ENCODE peak calls at places on chromosomes 3 and 15, in ten cellular contexts. A, G, C, M, R, Z, D, V, W and T are unnamed samples.

GRCh38 chr3:169771651-169772529 is 1.3 kb upstream of the MYNN start:
- DNase-seq in A (peak), G (peak), C (peak), M (peak), R (peak), Z (peak), D (peak), V (peak), W (peak), T (peak)

GRCh38 chr15:78906310-78906608 is 33.6 kb downstream of the MORF4L1 start:
- DNase-seq in A (peak), G (no peak), C (no peak), M (peak), R (no peak), Z (no peak), D (peak), V (no peak), W (no peak), T (no peak)

GRCh38 chr15:76253851-76254440 is 57.3 kb downstream of the ETFA start:
- DNase-seq in A (peak), G (no peak), C (no peak), M (no peak), R (no peak), Z (no peak), D (peak), V (no peak), W (no peak), T (no peak)

GRCh38 chr3:77256584-77257488 is 216.9 kb downstream of the ROBO2 start:
- DNase-seq in A (no peak), G (no peak), C (no peak), M (no peak), R (no peak), Z (no peak), D (no peak), V (no peak), W (no peak), T (no peak)

GRCh38 chr15:55872471-55872870 is 120.9 kb downstream of the NEDD4 start:
- DNase-seq in A (no peak), G (no peak), C (no peak), M (no peak), R (no peak), Z (no peak), D (no peak), V (no peak), W (no peak), T (no peak)

GRCh38 chr3:125125822-125126245 is 70.0 kb upstream of the HEG1 start:
- DNase-seq in A (peak), G (no peak), C (no peak), M (no peak), R (no peak), Z (no peak), D (peak), V (no peak), W (no peak), T (no peak)

GRCh38 chr15:39781967-39782292 is 711 bp downstream of the FSIP1 start:
- DNase-seq in A (no peak), G (no peak), C (no peak), M (no peak), R (no peak), Z (no peak), D (no peak), V (no peak), W (no peak), T (no peak)

GRCh38 chr3:134008630-134009156 is 21.0 kb downstream of the SLCO2A1 start:
- DNase-seq in A (peak), G (no peak), C (no peak), M (no peak), R (no peak), Z (no peak), D (peak), V (no peak), W (no peak), T (no peak)

GRCh38 chr3:170690133-170690981 is 104.5 kb upstream of the SLC7A14 start:
- DNase-seq in A (peak), G (peak), C (peak), M (peak), R (peak), Z (peak), D (peak), V (peak), W (peak), T (peak)

GRCh38 chr15:69311319-69311721 is 12.6 kb downstream of the PAQR5 start:
- DNase-seq in A (peak), G (no peak), C (no peak), M (no peak), R (no peak), Z (no peak), D (no peak), V (no peak), W (no peak), T (no peak)

GRCh38 chr15:31331389-31331788 is 4.8 kb downstream of the KLF13 start:
- DNase-seq in A (no peak), G (no peak), C (no peak), M (no peak), R (peak), Z (no peak), D (no peak), V (no peak), W (no peak), T (peak)

GRCh38 chr3:196012941-196013471 is 68.9 kb downstream of the TFRC start:
- DNase-seq in A (no peak), G (no peak), C (no peak), M (no peak), R (no peak), Z (no peak), D (no peak), V (no peak), W (no peak), T (no peak)

GRCh38 chr3:13507247-13507790 is 27.2 kb downstream of the HDAC11 start:
- DNase-seq in A (no peak), G (no peak), C (no peak), M (no peak), R (no peak), Z (no peak), D (no peak), V (no peak), W (no peak), T (no peak)

GRCh38 chr3:47577583-47578118 is 1.0 kb downstream of the CSPG5 start:
- DNase-seq in A (peak), G (no peak), C (no peak), M (peak), R (no peak), Z (peak), D (no peak), V (peak), W (peak), T (no peak)

GRCh38 chr3:21717272-21717671 is 33.7 kb downstream of the ZNF385D start:
- DNase-seq in A (no peak), G (no peak), C (no peak), M (no peak), R (no peak), Z (no peak), D (no peak), V (no peak), W (no peak), T (no peak)

GRCh38 chr15:80565988-80566387 is 129.1 kb upstream of the ABHD17C start:
- DNase-seq in A (no peak), G (no peak), C (no peak), M (no peak), R (no peak), Z (no peak), D (no peak), V (no peak), W (no peak), T (no peak)

GRCh38 chr15:64191971-64192830 is 29.4 kb upstream of the PPIB start:
- DNase-seq in A (no peak), G (no peak), C (no peak), M (no peak), R (no peak), Z (no peak), D (no peak), V (no peak), W (no peak), T (no peak)